ENCODE peak calls at places on chromosome 6, in nine cellular contexts. One of them, this sample, is unnamed.

GRCh38 chr6:130585587-130585986 is 219.8 kb downstream of the TMEM200A start:
- DNase-seq in nephron progenitor cell: no peak
- DNase-seq in neural progenitor cell: no peak
- DNase-seq in GM10248: no peak
- DNase-seq in cardiac muscle cell: no peak
- DNase-seq in heart right ventricle: no peak
- DNase-seq in suprapubic skin: no peak
- DNase-seq in colonic mucosa: no peak
- DNase-seq in fibroblast of pulmonary artery: no peak
- DNase-seq in this sample: no peak

GRCh38 chr6:141594874-141595273 is 537.9 kb upstream of the GJE1 start:
- DNase-seq in nephron progenitor cell: no peak
- DNase-seq in neural progenitor cell: no peak
- DNase-seq in GM10248: no peak
- DNase-seq in cardiac muscle cell: no peak
- DNase-seq in heart right ventricle: no peak
- DNase-seq in suprapubic skin: no peak
- DNase-seq in colonic mucosa: no peak
- DNase-seq in fibroblast of pulmonary artery: no peak
- DNase-seq in this sample: no peak

GRCh38 chr6:45543298-45544235 is 165.8 kb upstream of the SUPT3H start:
- DNase-seq in nephron progenitor cell: no peak
- DNase-seq in neural progenitor cell: no peak
- DNase-seq in GM10248: no peak
- DNase-seq in cardiac muscle cell: no peak
- DNase-seq in heart right ventricle: no peak
- DNase-seq in suprapubic skin: no peak
- DNase-seq in colonic mucosa: no peak
- DNase-seq in fibroblast of pulmonary artery: peak
- DNase-seq in this sample: no peak

GRCh38 chr6:41367700-41368099 is 32.3 kb downstream of the NCR2 start:
- DNase-seq in nephron progenitor cell: peak
- DNase-seq in neural progenitor cell: peak
- DNase-seq in GM10248: peak
- DNase-seq in cardiac muscle cell: peak
- DNase-seq in heart right ventricle: peak
- DNase-seq in suprapubic skin: no peak
- DNase-seq in colonic mucosa: peak
- DNase-seq in fibroblast of pulmonary artery: peak
- DNase-seq in this sample: no peak

GRCh38 chr6:168155193-168155592 is 76.2 kb upstream of the FRMD1 start:
- DNase-seq in nephron progenitor cell: no peak
- DNase-seq in neural progenitor cell: no peak
- DNase-seq in GM10248: no peak
- DNase-seq in cardiac muscle cell: no peak
- DNase-seq in heart right ventricle: no peak
- DNase-seq in suprapubic skin: no peak
- DNase-seq in colonic mucosa: no peak
- DNase-seq in fibroblast of pulmonary artery: peak
- DNase-seq in this sample: no peak

GRCh38 chr6:111987295-111987694 is 66.6 kb upstream of the CCN6 start:
- DNase-seq in nephron progenitor cell: no peak
- DNase-seq in neural progenitor cell: no peak
- DNase-seq in GM10248: no peak
- DNase-seq in cardiac muscle cell: no peak
- DNase-seq in heart right ventricle: no peak
- DNase-seq in suprapubic skin: no peak
- DNase-seq in colonic mucosa: no peak
- DNase-seq in fibroblast of pulmonary artery: no peak
- DNase-seq in this sample: no peak

GRCh38 chr6:75850026-75850385 is 101.0 kb downstream of the MYO6 start:
- DNase-seq in nephron progenitor cell: no peak
- DNase-seq in neural progenitor cell: no peak
- DNase-seq in GM10248: no peak
- DNase-seq in cardiac muscle cell: no peak
- DNase-seq in heart right ventricle: no peak
- DNase-seq in suprapubic skin: no peak
- DNase-seq in colonic mucosa: no peak
- DNase-seq in fibroblast of pulmonary artery: peak
- DNase-seq in this sample: no peak

GRCh38 chr6:184161-184695 is 108.1 kb upstream of the DUSP22 start:
- DNase-seq in nephron progenitor cell: no peak
- DNase-seq in neural progenitor cell: no peak
- DNase-seq in GM10248: peak
- DNase-seq in cardiac muscle cell: no peak
- DNase-seq in heart right ventricle: no peak
- DNase-seq in suprapubic skin: no peak
- DNase-seq in colonic mucosa: peak
- DNase-seq in fibroblast of pulmonary artery: no peak
- DNase-seq in this sample: no peak

GRCh38 chr6:118999494-118999893 is 64.5 kb upstream of the MCM9 start:
- DNase-seq in nephron progenitor cell: no peak
- DNase-seq in neural progenitor cell: no peak
- DNase-seq in GM10248: no peak
- DNase-seq in cardiac muscle cell: no peak
- DNase-seq in heart right ventricle: no peak
- DNase-seq in suprapubic skin: no peak
- DNase-seq in colonic mucosa: no peak
- DNase-seq in fibroblast of pulmonary artery: no peak
- DNase-seq in this sample: no peak

GRCh38 chr6:137733353-137733746 is 133.7 kb upstream of the TNFAIP3 start:
- DNase-seq in nephron progenitor cell: no peak
- DNase-seq in neural progenitor cell: no peak
- DNase-seq in GM10248: no peak
- DNase-seq in cardiac muscle cell: no peak
- DNase-seq in heart right ventricle: no peak
- DNase-seq in suprapubic skin: no peak
- DNase-seq in colonic mucosa: no peak
- DNase-seq in fibroblast of pulmonary artery: no peak
- DNase-seq in this sample: no peak

GRCh38 chr6:79671605-79672266 is 40.6 kb downstream of the SH3BGRL2 start:
- DNase-seq in nephron progenitor cell: no peak
- DNase-seq in neural progenitor cell: no peak
- DNase-seq in GM10248: no peak
- DNase-seq in cardiac muscle cell: no peak
- DNase-seq in heart right ventricle: peak
- DNase-seq in suprapubic skin: no peak
- DNase-seq in colonic mucosa: peak
- DNase-seq in fibroblast of pulmonary artery: peak
- DNase-seq in this sample: no peak

GRCh38 chr6:163745566-163746400 is 331.3 kb downstream of the QKI start:
- DNase-seq in nephron progenitor cell: peak
- DNase-seq in neural progenitor cell: peak
- DNase-seq in GM10248: no peak
- DNase-seq in cardiac muscle cell: peak
- DNase-seq in heart right ventricle: peak
- DNase-seq in suprapubic skin: no peak
- DNase-seq in colonic mucosa: no peak
- DNase-seq in fibroblast of pulmonary artery: peak
- DNase-seq in this sample: no peak

GRCh38 chr6:70479236-70479635 is 65.9 kb downstream of the FAM135A start:
- DNase-seq in nephron progenitor cell: no peak
- DNase-seq in neural progenitor cell: peak
- DNase-seq in GM10248: no peak
- DNase-seq in cardiac muscle cell: peak
- DNase-seq in heart right ventricle: no peak
- DNase-seq in suprapubic skin: no peak
- DNase-seq in colonic mucosa: no peak
- DNase-seq in fibroblast of pulmonary artery: peak
- DNase-seq in this sample: no peak

GRCh38 chr6:105882071-105882803 is 203.9 kb upstream of the PRDM1 start:
- DNase-seq in nephron progenitor cell: no peak
- DNase-seq in neural progenitor cell: no peak
- DNase-seq in GM10248: no peak
- DNase-seq in cardiac muscle cell: no peak
- DNase-seq in heart right ventricle: no peak
- DNase-seq in suprapubic skin: no peak
- DNase-seq in colonic mucosa: no peak
- DNase-seq in fibroblast of pulmonary artery: no peak
- DNase-seq in this sample: no peak

GRCh38 chr6:30047220-30047619 is 13.8 kb upstream of the POLR1H start:
- DNase-seq in nephron progenitor cell: no peak
- DNase-seq in neural progenitor cell: no peak
- DNase-seq in GM10248: no peak
- DNase-seq in cardiac muscle cell: no peak
- DNase-seq in heart right ventricle: no peak
- DNase-seq in suprapubic skin: no peak
- DNase-seq in colonic mucosa: no peak
- DNase-seq in fibroblast of pulmonary artery: no peak
- DNase-seq in this sample: no peak

GRCh38 chr6:153104220-153104619 is 26.9 kb downstream of the RGS17 start:
- DNase-seq in nephron progenitor cell: no peak
- DNase-seq in neural progenitor cell: no peak
- DNase-seq in GM10248: no peak
- DNase-seq in cardiac muscle cell: no peak
- DNase-seq in heart right ventricle: no peak
- DNase-seq in suprapubic skin: no peak
- DNase-seq in colonic mucosa: no peak
- DNase-seq in fibroblast of pulmonary artery: no peak
- DNase-seq in this sample: no peak

DNA sequence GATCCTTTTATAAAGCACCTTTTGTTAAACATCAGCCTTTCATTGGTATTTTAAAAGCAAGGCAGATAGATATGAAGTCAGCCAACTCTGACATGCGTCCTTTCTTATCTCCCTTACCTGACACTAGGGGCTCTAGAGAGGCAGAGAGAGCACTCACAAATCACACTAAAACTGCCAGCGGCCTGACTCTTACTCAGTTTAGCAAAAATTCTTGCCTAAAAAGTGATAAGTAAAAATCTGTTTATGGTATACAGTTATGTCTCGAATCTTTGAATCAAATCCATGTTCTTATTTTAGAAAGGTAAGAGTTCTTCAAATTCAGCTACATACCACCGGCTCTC is 10.4 kb upstream of the TDRD6 start:
- DNase-seq in nephron progenitor cell: no peak
- DNase-seq in neural progenitor cell: peak
- DNase-seq in GM10248: no peak
- DNase-seq in cardiac muscle cell: peak
- DNase-seq in heart right ventricle: no peak
- DNase-seq in suprapubic skin: no peak
- DNase-seq in colonic mucosa: no peak
- DNase-seq in fibroblast of pulmonary artery: no peak
- DNase-seq in this sample: no peak
- TF ChIP-seq CTCF in nephron progenitor cell: peak
- TF ChIP-seq CTCF in neural progenitor cell: peak
- TF ChIP-seq CTCF in GM10248: peak
- TF ChIP-seq CTCF in cardiac muscle cell: no peak
- TF ChIP-seq CTCF in heart right ventricle: no peak
- TF ChIP-seq CTCF in suprapubic skin: no peak
- TF ChIP-seq CTCF in colonic mucosa: no peak
- TF ChIP-seq CTCF in fibroblast of pulmonary artery: peak
- TF ChIP-seq CTCF in this sample: no peak

GRCh38 chr6:24600903-24601302 is 45.1 kb downstream of the KIAA0319 start:
- DNase-seq in nephron progenitor cell: no peak
- DNase-seq in neural progenitor cell: peak
- DNase-seq in GM10248: no peak
- DNase-seq in cardiac muscle cell: no peak
- DNase-seq in heart right ventricle: no peak
- DNase-seq in suprapubic skin: no peak
- DNase-seq in colonic mucosa: no peak
- DNase-seq in fibroblast of pulmonary artery: no peak
- DNase-seq in this sample: no peak
- TF ChIP-seq CTCF in nephron progenitor cell: no peak
- TF ChIP-seq CTCF in neural progenitor cell: peak
- TF ChIP-seq CTCF in GM10248: peak
- TF ChIP-seq CTCF in cardiac muscle cell: no peak
- TF ChIP-seq CTCF in heart right ventricle: no peak
- TF ChIP-seq CTCF in suprapubic skin: no peak
- TF ChIP-seq CTCF in colonic mucosa: no peak
- TF ChIP-seq CTCF in fibroblast of pulmonary artery: no peak
- TF ChIP-seq CTCF in this sample: no peak

GRCh38 chr6:114108119-114109002 is 137.4 kb upstream of the HDAC2 start:
- DNase-seq in nephron progenitor cell: peak
- DNase-seq in neural progenitor cell: peak
- DNase-seq in GM10248: peak
- DNase-seq in cardiac muscle cell: peak
- DNase-seq in heart right ventricle: peak
- DNase-seq in suprapubic skin: no peak
- DNase-seq in colonic mucosa: peak
- DNase-seq in fibroblast of pulmonary artery: peak
- DNase-seq in this sample: peak
- TF ChIP-seq CTCF in nephron progenitor cell: peak
- TF ChIP-seq CTCF in neural progenitor cell: peak
- TF ChIP-seq CTCF in GM10248: peak
- TF ChIP-seq CTCF in cardiac muscle cell: peak
- TF ChIP-seq CTCF in heart right ventricle: peak
- TF ChIP-seq CTCF in suprapubic skin: no peak
- TF ChIP-seq CTCF in colonic mucosa: peak
- TF ChIP-seq CTCF in fibroblast of pulmonary artery: peak
- TF ChIP-seq CTCF in this sample: no peak

GRCh38 chr6:157385482-157385881 is 4.5 kb downstream of the ZDHHC14 start:
- DNase-seq in nephron progenitor cell: no peak
- DNase-seq in neural progenitor cell: no peak
- DNase-seq in GM10248: no peak
- DNase-seq in cardiac muscle cell: no peak
- DNase-seq in heart right ventricle: no peak
- DNase-seq in suprapubic skin: no peak
- DNase-seq in colonic mucosa: no peak
- DNase-seq in fibroblast of pulmonary artery: no peak
- DNase-seq in this sample: no peak

GRCh38 chr6:157388924-157389323 is 7.9 kb downstream of the ZDHHC14 start:
- DNase-seq in nephron progenitor cell: no peak
- DNase-seq in neural progenitor cell: no peak
- DNase-seq in GM10248: no peak
- DNase-seq in cardiac muscle cell: no peak
- DNase-seq in heart right ventricle: no peak
- DNase-seq in suprapubic skin: no peak
- DNase-seq in colonic mucosa: no peak
- DNase-seq in fibroblast of pulmonary artery: no peak
- DNase-seq in this sample: no peak

GRCh38 chr6:157386023-157386422 is 5.0 kb downstream of the ZDHHC14 start:
- DNase-seq in nephron progenitor cell: no peak
- DNase-seq in neural progenitor cell: no peak
- DNase-seq in GM10248: no peak
- DNase-seq in cardiac muscle cell: no peak
- DNase-seq in heart right ventricle: no peak
- DNase-seq in suprapubic skin: no peak
- DNase-seq in colonic mucosa: no peak
- DNase-seq in fibroblast of pulmonary artery: no peak
- DNase-seq in this sample: no peak

GRCh38 chr6:157383471-157383870 is 2.5 kb downstream of the ZDHHC14 start:
- DNase-seq in nephron progenitor cell: no peak
- DNase-seq in neural progenitor cell: no peak
- DNase-seq in GM10248: no peak
- DNase-seq in cardiac muscle cell: no peak
- DNase-seq in heart right ventricle: no peak
- DNase-seq in suprapubic skin: no peak
- DNase-seq in colonic mucosa: no peak
- DNase-seq in fibroblast of pulmonary artery: no peak
- DNase-seq in this sample: no peak

DNA sequence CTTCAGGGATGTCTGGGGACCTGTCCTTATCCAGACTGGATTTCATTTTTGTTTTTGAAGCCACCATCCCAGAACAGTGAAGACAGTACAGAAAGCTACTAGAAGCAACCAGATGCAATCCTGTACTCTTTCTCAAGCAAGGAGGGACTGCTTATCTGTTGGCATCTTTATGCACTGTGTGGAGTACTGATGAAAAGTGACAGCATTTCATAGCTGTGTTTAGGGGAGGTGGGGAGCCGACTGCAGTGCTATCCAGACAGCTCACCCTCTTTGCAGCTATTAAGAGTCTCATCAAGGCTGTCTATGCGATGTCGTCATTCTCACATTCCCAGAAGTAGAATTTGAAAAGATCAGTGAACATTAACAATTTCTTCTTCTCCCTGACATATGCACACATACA is 5.5 kb downstream of the ZDHHC14 start:
- DNase-seq in nephron progenitor cell: no peak
- DNase-seq in neural progenitor cell: no peak
- DNase-seq in GM10248: no peak
- DNase-seq in cardiac muscle cell: no peak
- DNase-seq in heart right ventricle: no peak
- DNase-seq in suprapubic skin: no peak
- DNase-seq in colonic mucosa: no peak
- DNase-seq in fibroblast of pulmonary artery: no peak
- DNase-seq in this sample: no peak
- TF ChIP-seq CTCF in nephron progenitor cell: no peak
- TF ChIP-seq CTCF in neural progenitor cell: no peak
- TF ChIP-seq CTCF in GM10248: no peak
- TF ChIP-seq CTCF in cardiac muscle cell: no peak
- TF ChIP-seq CTCF in heart right ventricle: no peak
- TF ChIP-seq CTCF in suprapubic skin: no peak
- TF ChIP-seq CTCF in colonic mucosa: no peak
- TF ChIP-seq CTCF in fibroblast of pulmonary artery: no peak
- TF ChIP-seq CTCF in this sample: no peak